ENCODE peak calls at places on chromosomes 5 and 9, in ten cellular contexts. One of them, this sample, is unnamed. For H3K4me1, the result is how much of the 10 kb centered on the place peaks cover.

GRCh38 chr5:177966009-177966838 is 29.8 kb downstream of the PROP1 start:
- DNase-seq in stomach: no peak
- DNase-seq in ovary: no peak
- DNase-seq in HepG2: no peak
- DNase-seq in gastrocnemius medialis: no peak
- DNase-seq in esophagus squamous epithelium: no peak
- DNase-seq in A549: no peak
- DNase-seq in HCT116: no peak
- DNase-seq in heart left ventricle: no peak
- DNase-seq in adrenal gland: peak
- DNase-seq in this sample: no peak

GRCh38 chr5:177364159-177364962 is 6.6 kb downstream of the RGS14 start:
- DNase-seq in stomach: no peak
- DNase-seq in A549: no peak
- DNase-seq in HCT116: no peak
- DNase-seq in HepG2: no peak
- DNase-seq in ovary: no peak
- DNase-seq in adrenal gland: no peak
- DNase-seq in heart left ventricle: peak
- DNase-seq in esophagus squamous epithelium: no peak
- DNase-seq in gastrocnemius medialis: no peak
- DNase-seq in this sample: no peak

GRCh38 chr5:132215329-132215728 is 12.3 kb downstream of the P4HA2 start:
- DNase-seq in heart left ventricle: peak
- DNase-seq in gastrocnemius medialis: peak
- DNase-seq in adrenal gland: peak
- DNase-seq in HCT116: no peak
- DNase-seq in HepG2: no peak
- DNase-seq in esophagus squamous epithelium: no peak
- DNase-seq in ovary: peak
- DNase-seq in A549: peak
- DNase-seq in stomach: peak
- DNase-seq in this sample: peak

GRCh38 chr5:124536333-124536732 is 210.1 kb downstream of the ZNF608 start:
- DNase-seq in A549: no peak
- DNase-seq in ovary: no peak
- DNase-seq in HCT116: no peak
- DNase-seq in adrenal gland: no peak
- DNase-seq in gastrocnemius medialis: peak
- DNase-seq in heart left ventricle: no peak
- DNase-seq in stomach: no peak
- DNase-seq in esophagus squamous epithelium: no peak
- DNase-seq in HepG2: peak
- DNase-seq in this sample: no peak

GRCh38 chr9:114861273-114861672 is 55.4 kb upstream of the TNFSF15 start:
- DNase-seq in adrenal gland: no peak
- DNase-seq in HepG2: no peak
- DNase-seq in A549: no peak
- DNase-seq in ovary: no peak
- DNase-seq in gastrocnemius medialis: no peak
- DNase-seq in esophagus squamous epithelium: no peak
- DNase-seq in stomach: no peak
- DNase-seq in heart left ventricle: no peak
- DNase-seq in HCT116: no peak
- DNase-seq in this sample: no peak

GRCh38 chr9:84736076-84736475 is 66.5 kb downstream of the NTRK2 start:
- DNase-seq in HCT116: no peak
- DNase-seq in A549: no peak
- DNase-seq in heart left ventricle: no peak
- DNase-seq in HepG2: no peak
- DNase-seq in ovary: no peak
- DNase-seq in gastrocnemius medialis: no peak
- DNase-seq in adrenal gland: no peak
- DNase-seq in stomach: no peak
- DNase-seq in esophagus squamous epithelium: no peak
- DNase-seq in this sample: no peak

GRCh38 chr5:157886796-157887380 is 27.9 kb upstream of the CLINT1 start:
- DNase-seq in ovary: no peak
- DNase-seq in HCT116: no peak
- DNase-seq in gastrocnemius medialis: no peak
- DNase-seq in A549: no peak
- DNase-seq in adrenal gland: no peak
- DNase-seq in stomach: no peak
- DNase-seq in heart left ventricle: no peak
- DNase-seq in esophagus squamous epithelium: no peak
- DNase-seq in HepG2: no peak
- DNase-seq in this sample: no peak

GRCh38 chr5:173627860-173628392 is 11.5 kb upstream of the BOD1 start:
- DNase-seq in adrenal gland: no peak
- DNase-seq in A549: no peak
- DNase-seq in stomach: no peak
- DNase-seq in HCT116: no peak
- DNase-seq in gastrocnemius medialis: no peak
- DNase-seq in ovary: no peak
- DNase-seq in HepG2: no peak
- DNase-seq in esophagus squamous epithelium: no peak
- DNase-seq in heart left ventricle: no peak
- DNase-seq in this sample: no peak

GRCh38 chr9:34665381-34666250 is 3.2 kb upstream of the CCL27 start:
- DNase-seq in stomach: peak
- DNase-seq in esophagus squamous epithelium: peak
- DNase-seq in ovary: peak
- DNase-seq in HepG2: peak
- DNase-seq in gastrocnemius medialis: peak
- DNase-seq in A549: peak
- DNase-seq in adrenal gland: peak
- DNase-seq in heart left ventricle: peak
- DNase-seq in HCT116: peak
- DNase-seq in this sample: peak

GRCh38 chr9:68970150-68970549 is 43.8 kb downstream of the PRKACG start:
- DNase-seq in stomach: no peak
- DNase-seq in A549: no peak
- DNase-seq in HepG2: no peak
- DNase-seq in HCT116: no peak
- DNase-seq in gastrocnemius medialis: no peak
- DNase-seq in adrenal gland: no peak
- DNase-seq in esophagus squamous epithelium: no peak
- DNase-seq in heart left ventricle: no peak
- DNase-seq in ovary: no peak
- DNase-seq in this sample: no peak

GRCh38 chr5:133467325-133467700 is 145.0 kb downstream of the FSTL4 start:
- DNase-seq in gastrocnemius medialis: no peak
- DNase-seq in heart left ventricle: no peak
- DNase-seq in adrenal gland: no peak
- DNase-seq in A549: no peak
- DNase-seq in esophagus squamous epithelium: no peak
- DNase-seq in stomach: peak
- DNase-seq in HepG2: no peak
- DNase-seq in ovary: no peak
- DNase-seq in HCT116: no peak
- DNase-seq in this sample: no peak

GRCh38 chr5:16812911-16813310 is 123.2 kb downstream of the MYO10 start:
- DNase-seq in adrenal gland: no peak
- DNase-seq in gastrocnemius medialis: no peak
- DNase-seq in heart left ventricle: no peak
- DNase-seq in ovary: peak
- DNase-seq in HCT116: no peak
- DNase-seq in HepG2: peak
- DNase-seq in A549: peak
- DNase-seq in esophagus squamous epithelium: no peak
- DNase-seq in stomach: peak
- DNase-seq in this sample: no peak

GRCh38 chr5:68290260-68290674 is 74.7 kb downstream of the PIK3R1 start:
- DNase-seq in stomach: peak
- DNase-seq in HCT116: no peak
- DNase-seq in esophagus squamous epithelium: no peak
- DNase-seq in A549: no peak
- DNase-seq in gastrocnemius medialis: no peak
- DNase-seq in adrenal gland: peak
- DNase-seq in HepG2: no peak
- DNase-seq in ovary: peak
- DNase-seq in heart left ventricle: no peak
- DNase-seq in this sample: peak
- H3K4me1 ChIP-seq in stomach: half or more
- H3K4me1 ChIP-seq in HCT116: under half
- H3K4me1 ChIP-seq in esophagus squamous epithelium: under half
- H3K4me1 ChIP-seq in A549: under half
- H3K4me1 ChIP-seq in gastrocnemius medialis: half or more
- H3K4me1 ChIP-seq in adrenal gland: half or more
- H3K4me1 ChIP-seq in HepG2: half or more
- H3K4me1 ChIP-seq in ovary: under half
- H3K4me1 ChIP-seq in heart left ventricle: half or more
- H3K4me1 ChIP-seq in this sample: under half

DNA sequence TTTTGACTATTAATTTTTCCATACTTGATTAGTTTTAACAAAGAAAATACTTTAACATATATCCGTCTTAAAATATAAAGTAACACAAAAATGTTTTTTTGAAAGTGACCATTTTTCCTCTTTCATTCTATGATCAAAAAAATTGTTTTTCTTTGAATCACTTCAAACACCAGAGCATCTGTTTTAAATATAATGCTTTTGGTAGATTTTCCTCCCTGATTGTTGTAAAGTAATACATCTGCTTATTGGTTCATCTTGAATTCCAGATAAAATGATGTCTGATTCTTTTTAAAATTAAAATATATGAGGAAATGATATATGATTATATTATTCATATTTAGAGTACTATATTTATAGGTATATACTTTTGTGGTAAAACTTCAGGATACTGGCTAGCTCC is 76.2 kb upstream of the LPAR1 start:
- DNase-seq in HepG2: no peak
- DNase-seq in HCT116: no peak
- DNase-seq in stomach: no peak
- DNase-seq in esophagus squamous epithelium: no peak
- DNase-seq in gastrocnemius medialis: no peak
- DNase-seq in A549: no peak
- DNase-seq in ovary: no peak
- DNase-seq in heart left ventricle: no peak
- DNase-seq in adrenal gland: no peak
- DNase-seq in this sample: no peak
- TF ChIP-seq POLR2A in HepG2: no peak
- TF ChIP-seq POLR2A in HCT116: no peak
- TF ChIP-seq POLR2A in stomach: no peak
- TF ChIP-seq POLR2A in esophagus squamous epithelium: no peak
- TF ChIP-seq POLR2A in gastrocnemius medialis: no peak
- TF ChIP-seq POLR2A in A549: no peak
- TF ChIP-seq POLR2A in ovary: no peak
- TF ChIP-seq POLR2A in heart left ventricle: no peak
- TF ChIP-seq POLR2A in adrenal gland: no peak
- TF ChIP-seq POLR2A in this sample: no peak

DNA sequence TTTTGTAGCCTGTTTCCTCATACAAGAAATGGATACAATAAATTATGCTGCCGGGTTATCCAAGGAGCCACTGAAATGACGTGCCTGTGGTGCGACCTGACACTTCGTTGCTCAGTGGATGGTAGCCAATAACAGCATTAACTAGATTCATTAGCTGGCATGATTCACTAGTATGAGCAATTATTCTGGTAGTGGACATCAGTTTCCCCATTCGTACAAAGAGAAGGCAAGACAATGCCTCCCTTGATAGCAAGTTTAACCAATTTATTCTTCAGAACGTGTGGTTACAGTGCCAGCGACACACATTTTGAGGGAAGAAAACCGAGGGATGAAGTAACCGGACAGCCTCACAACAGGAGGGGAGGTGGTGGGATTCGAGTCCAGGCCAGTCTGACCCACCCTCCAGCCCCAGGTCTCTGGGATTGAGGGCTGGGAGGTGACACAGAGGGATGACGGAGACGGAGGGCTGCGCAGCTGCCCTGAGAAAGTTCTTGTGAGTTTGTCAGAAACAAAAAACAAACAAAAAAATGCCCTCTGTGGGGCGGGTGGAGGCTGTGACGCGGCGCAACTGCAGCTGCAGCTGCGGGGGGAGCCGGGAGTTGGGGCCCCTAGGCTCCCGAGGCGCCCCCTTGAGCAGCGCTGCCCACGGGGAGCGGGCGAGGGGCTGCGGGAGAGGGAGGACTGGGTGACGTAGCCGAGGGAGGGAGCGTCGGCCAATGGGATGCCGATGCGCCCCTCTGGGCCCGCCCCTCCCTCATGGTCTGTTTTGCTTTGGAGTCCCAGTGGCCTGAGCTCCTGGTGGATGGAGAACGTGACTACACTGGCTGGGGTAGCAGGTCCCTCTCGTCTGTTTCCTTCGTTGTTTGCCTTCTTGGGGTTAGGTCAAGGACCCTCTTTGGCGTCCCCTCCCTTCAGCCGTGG is 10.9 kb downstream of the LHX2 start:
- DNase-seq in HCT116: no peak
- DNase-seq in ovary: no peak
- DNase-seq in esophagus squamous epithelium: no peak
- DNase-seq in A549: no peak
- DNase-seq in gastrocnemius medialis: no peak
- DNase-seq in HepG2: peak
- DNase-seq in stomach: no peak
- DNase-seq in heart left ventricle: no peak
- DNase-seq in adrenal gland: no peak
- DNase-seq in this sample: no peak
- H3K4me3 ChIP-seq in HCT116: no peak
- H3K4me3 ChIP-seq in ovary: no peak
- H3K4me3 ChIP-seq in esophagus squamous epithelium: no peak
- H3K4me3 ChIP-seq in A549: no peak
- H3K4me3 ChIP-seq in gastrocnemius medialis: no peak
- H3K4me3 ChIP-seq in HepG2: no peak
- H3K4me3 ChIP-seq in stomach: no peak
- H3K4me3 ChIP-seq in heart left ventricle: no peak
- H3K4me3 ChIP-seq in adrenal gland: no peak
- H3K4me3 ChIP-seq in this sample: no peak

GRCh38 chr5:150062523-150062922 is 23.8 kb downstream of the CSF1R start:
- DNase-seq in esophagus squamous epithelium: no peak
- DNase-seq in HepG2: no peak
- DNase-seq in gastrocnemius medialis: no peak
- DNase-seq in HCT116: no peak
- DNase-seq in stomach: no peak
- DNase-seq in A549: no peak
- DNase-seq in heart left ventricle: no peak
- DNase-seq in adrenal gland: no peak
- DNase-seq in ovary: no peak
- DNase-seq in this sample: no peak

GRCh38 chr5:150065346-150065745 is 21.0 kb downstream of the CSF1R start:
- DNase-seq in esophagus squamous epithelium: no peak
- DNase-seq in HCT116: no peak
- DNase-seq in ovary: no peak
- DNase-seq in heart left ventricle: peak
- DNase-seq in stomach: no peak
- DNase-seq in A549: no peak
- DNase-seq in adrenal gland: no peak
- DNase-seq in HepG2: peak
- DNase-seq in gastrocnemius medialis: no peak
- DNase-seq in this sample: no peak

GRCh38 chr5:150061538-150061995 is 24.8 kb downstream of the CSF1R start:
- DNase-seq in esophagus squamous epithelium: no peak
- DNase-seq in heart left ventricle: no peak
- DNase-seq in ovary: no peak
- DNase-seq in HepG2: no peak
- DNase-seq in HCT116: no peak
- DNase-seq in adrenal gland: no peak
- DNase-seq in stomach: no peak
- DNase-seq in gastrocnemius medialis: no peak
- DNase-seq in A549: no peak
- DNase-seq in this sample: no peak

GRCh38 chr5:150064681-150065220 is 21.6 kb downstream of the CSF1R start:
- DNase-seq in esophagus squamous epithelium: no peak
- DNase-seq in HCT116: no peak
- DNase-seq in HepG2: no peak
- DNase-seq in adrenal gland: no peak
- DNase-seq in heart left ventricle: no peak
- DNase-seq in stomach: no peak
- DNase-seq in A549: no peak
- DNase-seq in ovary: no peak
- DNase-seq in gastrocnemius medialis: no peak
- DNase-seq in this sample: no peak

GRCh38 chr5:150063638-150064037 is 22.7 kb downstream of the CSF1R start:
- DNase-seq in adrenal gland: no peak
- DNase-seq in stomach: no peak
- DNase-seq in ovary: no peak
- DNase-seq in esophagus squamous epithelium: no peak
- DNase-seq in HCT116: no peak
- DNase-seq in A549: no peak
- DNase-seq in HepG2: no peak
- DNase-seq in gastrocnemius medialis: no peak
- DNase-seq in heart left ventricle: no peak
- DNase-seq in this sample: no peak
- H3K4me1 ChIP-seq in adrenal gland: under half
- H3K4me1 ChIP-seq in stomach: under half
- H3K4me1 ChIP-seq in ovary: under half
- H3K4me1 ChIP-seq in esophagus squamous epithelium: under half
- H3K4me1 ChIP-seq in HCT116: under half
- H3K4me1 ChIP-seq in A549: under half
- H3K4me1 ChIP-seq in HepG2: under half
- H3K4me1 ChIP-seq in gastrocnemius medialis: under half
- H3K4me1 ChIP-seq in heart left ventricle: under half
- H3K4me1 ChIP-seq in this sample: under half